ENCODE peak calls at places on chromosomes 4 and X, in ten cellular contexts. Y is OCI-LY7, P is endodermal cell, L is stomach, K is PC-9, N is astrocyte, F is lower lobe of right lung, W is prostate gland, C is fibroblast of lung, G is BE2C. H is an unnamed sample.

GRCh38 chrX:25012433-25012735 is 3.4 kb downstream of the ARX start:
- DNase-seq in Y (no peak), P (peak; percentile 85), L (no peak), K (no peak), N (no peak), F (no peak), W (no peak), C (no peak), G (no peak), H (peak; percentile 46)

GRCh38 chr4:22202351-22203343 is 254.1 kb upstream of the KCNIP4 start:
- DNase-seq in Y (no peak), P (no peak), L (no peak), K (no peak), N (peak; percentile 42), F (no peak), W (no peak), C (no peak), G (no peak), H (no peak)

GRCh38 chr4:40506066-40506465 is 123.6 kb downstream of the RBM47 start:
- DNase-seq in Y (peak; percentile 51), P (no peak), L (no peak), K (no peak), N (no peak), F (no peak), W (no peak), C (no peak), G (no peak), H (no peak)

GRCh38 chr4:108224628-108225053 is 55.9 kb upstream of the LEF1 start:
- DNase-seq in Y (no peak), P (peak; percentile 59), L (no peak), K (no peak), N (peak; percentile 65), F (no peak), W (no peak), C (peak; percentile 42), G (peak; percentile 81), H (no peak)

GRCh38 chrX:10076765-10077164 is 80.0 kb upstream of the CLCN4 start:
- DNase-seq in Y (no peak), P (no peak), L (no peak), K (no peak), N (no peak), F (no peak), W (no peak), C (no peak), G (no peak), H (no peak)

GRCh38 chrX:15854080-15854655 is 445 bp downstream of the AP1S2 start:
- DNase-seq in Y (peak; percentile 55), P (peak; percentile 85), L (peak; percentile 38), K (peak; percentile 53), N (no peak), F (peak; percentile 65), W (peak; percentile 10), C (peak; percentile 2), G (peak; percentile 60), H (peak; percentile 75)

GRCh38 chrX:12076046-12076445 is 62.2 kb upstream of the FRMPD4 start:
- DNase-seq in Y (no peak), P (no peak), L (no peak), K (no peak), N (no peak), F (no peak), W (no peak), C (peak; percentile 10), G (no peak), H (no peak)

GRCh38 chrX:139907078-139907477 is 25.8 kb downstream of the ATP11C start:
- DNase-seq in Y (no peak), P (no peak), L (no peak), K (no peak), N (no peak), F (no peak), W (no peak), C (no peak), G (no peak), H (no peak)

GRCh38 chr4:125666635-125667034 is 351.9 kb downstream of the FAT4 start:
- DNase-seq in Y (no peak), P (no peak), L (no peak), K (no peak), N (no peak), F (no peak), W (no peak), C (no peak), G (no peak), H (no peak)

GRCh38 chr4:128793859-128794667 is 15.4 kb upstream of the JADE1 start:
- DNase-seq in Y (no peak), P (no peak), L (no peak), K (no peak), N (no peak), F (no peak), W (no peak), C (peak; percentile 71), G (no peak), H (no peak)

GRCh38 chrX:101759000-101759399 is 99.3 kb upstream of the ARMCX2 start:
- DNase-seq in Y (peak; percentile 38), P (peak; percentile 85), L (no peak), K (no peak), N (peak; percentile 16), F (no peak), W (peak; percentile 20), C (peak; percentile 51), G (peak; percentile 15), H (peak; percentile 25)

GRCh38 chrX:112662559-112663427 is 16.9 kb downstream of the LHFPL1 start:
- DNase-seq in Y (no peak), P (no peak), L (no peak), K (no peak), N (no peak), F (no peak), W (no peak), C (no peak), G (no peak), H (no peak)

GRCh38 chr4:89000844-89001360 is 56.1 kb downstream of the FAM13A start:
- DNase-seq in Y (no peak), P (no peak), L (no peak), K (no peak), N (peak; percentile 58), F (no peak), W (no peak), C (peak; percentile 68), G (peak; percentile 37), H (peak; percentile 28)

GRCh38 chrX:139936259-139936658 is 3.4 kb upstream of the ATP11C start:
- DNase-seq in Y (peak; percentile 47), P (no peak), L (no peak), K (no peak), N (no peak), F (no peak), W (no peak), C (no peak), G (no peak), H (no peak)

DNA sequence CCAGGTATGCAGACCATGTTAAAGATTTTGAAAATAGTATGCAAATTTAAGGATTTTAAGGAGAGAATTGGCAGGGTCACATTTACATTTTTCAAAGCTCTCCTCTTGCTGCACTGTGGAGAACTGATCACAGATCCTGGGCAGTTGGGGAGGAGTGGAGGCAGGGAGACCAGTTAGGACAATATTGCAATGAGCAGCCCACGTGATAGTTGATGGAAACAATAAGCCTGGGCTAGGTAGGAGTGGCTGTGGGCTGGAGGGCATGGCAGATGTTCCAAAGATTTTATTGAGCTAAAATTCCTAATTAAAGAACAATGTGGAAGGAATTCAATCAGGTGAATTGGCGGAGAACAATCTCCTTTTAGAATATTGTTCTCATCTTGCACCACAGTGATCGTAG is 50.6 kb downstream of the ENPEP start:
- DNase-seq in Y (no peak), P (no peak), L (no peak), K (no peak), N (no peak), F (no peak), W (no peak), C (no peak), G (no peak), H (no peak)
- H3K4me3 ChIP-seq in Y (no peak overlapping the region), P (no peak overlapping the region), L (no peak overlapping the region), K (no peak overlapping the region), N (no peak overlapping the region), F (no peak overlapping the region), W (no peak overlapping the region), C (no peak overlapping the region), G (no peak overlapping the region), H (no peak overlapping the region)

DNA sequence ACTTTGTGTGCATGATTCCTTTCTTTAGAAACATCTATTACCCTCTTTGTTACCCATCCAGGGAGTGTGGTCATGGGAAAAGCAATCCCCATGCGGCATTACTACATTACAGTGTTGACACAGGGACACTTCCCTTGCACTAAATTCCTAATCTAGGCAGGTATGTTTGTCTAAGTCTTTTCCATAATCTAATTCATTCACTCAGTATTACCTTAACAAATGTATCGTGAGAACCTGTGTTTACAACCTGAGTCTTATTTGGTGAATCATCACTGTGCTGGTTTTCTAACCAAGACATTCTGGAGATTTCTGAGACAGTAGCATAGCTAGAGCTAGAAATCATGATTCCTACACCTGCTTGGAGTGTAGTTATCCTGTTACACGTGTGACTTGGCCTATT is 326.8 kb downstream of the BMPR1B start:
- DNase-seq in Y (no peak), P (no peak), L (no peak), K (peak; percentile 11), N (no peak), F (no peak), W (no peak), C (no peak), G (no peak), H (no peak)
- H3K4me1 ChIP-seq in Y (peaks cover 24% of the 10 kb centered on the region), P (peaks cover 6% of the 10 kb centered on the region), L (peaks cover 3% of the 10 kb centered on the region), K (peaks cover 36% of the 10 kb centered on the region), N (no peaks in the 10 kb centered on the region), F (no peaks in the 10 kb centered on the region), W (peaks cover 6% of the 10 kb centered on the region), C (no peaks in the 10 kb centered on the region), G (peaks cover 23% of the 10 kb centered on the region), H (no peaks in the 10 kb centered on the region)

GRCh38 chr4:145177906-145178538 is 2.4 kb downstream of the OTUD4 start:
- DNase-seq in Y (peak; percentile 36), P (no peak), L (no peak), K (no peak), N (peak; percentile 27), F (no peak), W (no peak), C (peak; percentile 34), G (no peak), H (peak; percentile 39)

GRCh38 chr4:145177511-145177905 is 2.9 kb downstream of the OTUD4 start:
- DNase-seq in Y (no peak), P (no peak), L (no peak), K (no peak), N (peak; percentile 25), F (no peak), W (no peak), C (peak; percentile 40), G (no peak), H (no peak)

GRCh38 chr4:145178740-145179139 is 1.6 kb downstream of the OTUD4 start:
- DNase-seq in Y (peak; percentile 33), P (no peak), L (no peak), K (no peak), N (peak; percentile 3), F (no peak), W (no peak), C (no peak), G (no peak), H (no peak)

GRCh38 chr4:145179201-145179860 is 1.1 kb downstream of the OTUD4 start:
- DNase-seq in Y (peak; percentile 71), P (peak; percentile 69), L (peak; percentile 79), K (peak; percentile 63), N (peak; percentile 42), F (peak; percentile 87), W (peak; percentile 71), C (peak; percentile 53), G (peak; percentile 58), H (peak; percentile 62)

GRCh38 chr4:145176641-145177432 is 3.6 kb downstream of the OTUD4 start:
- DNase-seq in Y (no peak), P (no peak), L (no peak), K (no peak), N (no peak), F (no peak), W (no peak), C (no peak), G (no peak), H (no peak)
- H3K4me3 ChIP-seq in Y (peak overlapping the region; percentile 97), P (peak overlapping the region; percentile 91), L (no peak overlapping the region), K (peak overlapping the region; percentile 95), N (peak overlapping the region; percentile 99), F (peak overlapping the region; percentile 59), W (no peak overlapping the region), C (peak overlapping the region; percentile 73), G (peak overlapping the region; percentile 91), H (peak overlapping the region; percentile 85)

GRCh38 chr4:140719022-140719421 is 37.2 kb downstream of the TBC1D9 start:
- DNase-seq in Y (no peak), P (no peak), L (no peak), K (no peak), N (peak; percentile 68), F (no peak), W (no peak), C (peak; percentile 40), G (no peak), H (no peak)
- H3K4me1 ChIP-seq in Y (peaks cover 57% of the 10 kb centered on the region), P (peaks cover 5% of the 10 kb centered on the region), L (peaks cover 31% of the 10 kb centered on the region), K (peaks cover 22% of the 10 kb centered on the region), N (peaks cover 11% of the 10 kb centered on the region), F (peaks cover 50% of the 10 kb centered on the region), W (peaks cover 7% of the 10 kb centered on the region), C (peaks cover 2% of the 10 kb centered on the region), G (peaks cover 6% of the 10 kb centered on the region), H (peaks cover 19% of the 10 kb centered on the region)